ENCODE peak calls at places on chromosomes 2 and 18, in eight cellular contexts. One of them, this sample, is unnamed.

GRCh38 chr18:48612917-48613316 is 74.1 kb downstream of the CTIF start:
- DNase-seq in pons: no peak
- DNase-seq in thyroid gland: no peak
- DNase-seq in PC-3: no peak
- DNase-seq in CD4-positive, alpha-beta memory T cell: no peak
- DNase-seq in C1 segment of cervical spinal cord: no peak
- DNase-seq in NCI-H1694: no peak
- DNase-seq in AG09319: no peak
- DNase-seq in this sample: no peak

GRCh38 chr18:29373000-29373399 is 1196.1 kb upstream of the CDH2 start:
- DNase-seq in C1 segment of cervical spinal cord: no peak
- DNase-seq in NCI-H1694: no peak
- DNase-seq in PC-3: no peak
- DNase-seq in thyroid gland: no peak
- DNase-seq in pons: no peak
- DNase-seq in AG09319: no peak
- DNase-seq in CD4-positive, alpha-beta memory T cell: no peak
- DNase-seq in this sample: no peak

GRCh38 chr18:63089041-63089440 is 230.5 kb downstream of the BCL2 start:
- DNase-seq in C1 segment of cervical spinal cord: no peak
- DNase-seq in pons: no peak
- DNase-seq in AG09319: no peak
- DNase-seq in PC-3: no peak
- DNase-seq in CD4-positive, alpha-beta memory T cell: no peak
- DNase-seq in NCI-H1694: no peak
- DNase-seq in thyroid gland: no peak
- DNase-seq in this sample: no peak

GRCh38 chr18:5463836-5464235 is 80.0 kb downstream of the EPB41L3 start:
- DNase-seq in C1 segment of cervical spinal cord: no peak
- DNase-seq in AG09319: no peak
- DNase-seq in pons: no peak
- DNase-seq in CD4-positive, alpha-beta memory T cell: no peak
- DNase-seq in thyroid gland: no peak
- DNase-seq in PC-3: no peak
- DNase-seq in NCI-H1694: no peak
- DNase-seq in this sample: no peak

GRCh38 chr2:235504459-235505200 is 10.8 kb downstream of the AGAP1 start:
- DNase-seq in PC-3: no peak
- DNase-seq in CD4-positive, alpha-beta memory T cell: no peak
- DNase-seq in pons: peak
- DNase-seq in C1 segment of cervical spinal cord: no peak
- DNase-seq in AG09319: no peak
- DNase-seq in thyroid gland: no peak
- DNase-seq in NCI-H1694: no peak
- DNase-seq in this sample: no peak

GRCh38 chr18:48057018-48057417 is 126.6 kb upstream of the SMAD2 start:
- DNase-seq in thyroid gland: no peak
- DNase-seq in CD4-positive, alpha-beta memory T cell: no peak
- DNase-seq in C1 segment of cervical spinal cord: no peak
- DNase-seq in AG09319: no peak
- DNase-seq in NCI-H1694: no peak
- DNase-seq in PC-3: no peak
- DNase-seq in pons: no peak
- DNase-seq in this sample: no peak

GRCh38 chr18:66558773-66559172 is 45.1 kb downstream of the CDH19 start:
- DNase-seq in pons: peak
- DNase-seq in CD4-positive, alpha-beta memory T cell: no peak
- DNase-seq in AG09319: no peak
- DNase-seq in thyroid gland: no peak
- DNase-seq in PC-3: peak
- DNase-seq in NCI-H1694: no peak
- DNase-seq in C1 segment of cervical spinal cord: no peak
- DNase-seq in this sample: no peak

GRCh38 chr2:135997380-135997779 is 12.0 kb upstream of the DARS1 start:
- DNase-seq in NCI-H1694: no peak
- DNase-seq in CD4-positive, alpha-beta memory T cell: no peak
- DNase-seq in C1 segment of cervical spinal cord: no peak
- DNase-seq in AG09319: no peak
- DNase-seq in pons: peak
- DNase-seq in thyroid gland: peak
- DNase-seq in PC-3: no peak
- DNase-seq in this sample: no peak

GRCh38 chr2:12043131-12043530 is 296.7 kb downstream of the LPIN1 start:
- DNase-seq in PC-3: no peak
- DNase-seq in C1 segment of cervical spinal cord: no peak
- DNase-seq in thyroid gland: no peak
- DNase-seq in pons: no peak
- DNase-seq in AG09319: no peak
- DNase-seq in NCI-H1694: no peak
- DNase-seq in CD4-positive, alpha-beta memory T cell: no peak
- DNase-seq in this sample: no peak

GRCh38 chr2:118221952-118222594 is 133.8 kb downstream of the INSIG2 start:
- DNase-seq in AG09319: peak
- DNase-seq in PC-3: peak
- DNase-seq in CD4-positive, alpha-beta memory T cell: peak
- DNase-seq in C1 segment of cervical spinal cord: no peak
- DNase-seq in pons: peak
- DNase-seq in NCI-H1694: peak
- DNase-seq in thyroid gland: peak
- DNase-seq in this sample: no peak

GRCh38 chr2:102520801-102521200 is 47.8 kb downstream of the SLC9A4 start:
- DNase-seq in PC-3: no peak
- DNase-seq in NCI-H1694: no peak
- DNase-seq in thyroid gland: no peak
- DNase-seq in AG09319: no peak
- DNase-seq in pons: no peak
- DNase-seq in CD4-positive, alpha-beta memory T cell: no peak
- DNase-seq in C1 segment of cervical spinal cord: no peak
- DNase-seq in this sample: no peak

GRCh38 chr2:150663143-150663542 is 175.7 kb upstream of the RND3 start:
- DNase-seq in pons: no peak
- DNase-seq in C1 segment of cervical spinal cord: no peak
- DNase-seq in AG09319: peak
- DNase-seq in CD4-positive, alpha-beta memory T cell: no peak
- DNase-seq in NCI-H1694: no peak
- DNase-seq in thyroid gland: no peak
- DNase-seq in PC-3: peak
- DNase-seq in this sample: no peak

GRCh38 chr2:198322275-198322674 is 517.9 kb downstream of the PLCL1 start:
- DNase-seq in PC-3: no peak
- DNase-seq in AG09319: no peak
- DNase-seq in CD4-positive, alpha-beta memory T cell: no peak
- DNase-seq in pons: no peak
- DNase-seq in thyroid gland: no peak
- DNase-seq in NCI-H1694: no peak
- DNase-seq in C1 segment of cervical spinal cord: no peak
- DNase-seq in this sample: no peak

GRCh38 chr2:133418021-133418420 is 150.2 kb downstream of the NCKAP5 start:
- DNase-seq in PC-3: no peak
- DNase-seq in AG09319: no peak
- DNase-seq in pons: no peak
- DNase-seq in CD4-positive, alpha-beta memory T cell: no peak
- DNase-seq in thyroid gland: no peak
- DNase-seq in NCI-H1694: no peak
- DNase-seq in C1 segment of cervical spinal cord: no peak
- DNase-seq in this sample: no peak

GRCh38 chr2:160278889-160279196 is 78.8 kb upstream of the ITGB6 start:
- DNase-seq in pons: peak
- DNase-seq in PC-3: peak
- DNase-seq in NCI-H1694: no peak
- DNase-seq in AG09319: no peak
- DNase-seq in thyroid gland: no peak
- DNase-seq in C1 segment of cervical spinal cord: no peak
- DNase-seq in CD4-positive, alpha-beta memory T cell: no peak
- DNase-seq in this sample: no peak

GRCh38 chr2:54610700-54611099 is 112.8 kb upstream of the EML6 start:
- DNase-seq in CD4-positive, alpha-beta memory T cell: no peak
- DNase-seq in pons: no peak
- DNase-seq in C1 segment of cervical spinal cord: no peak
- DNase-seq in AG09319: no peak
- DNase-seq in NCI-H1694: no peak
- DNase-seq in PC-3: no peak
- DNase-seq in thyroid gland: no peak
- DNase-seq in this sample: no peak

GRCh38 chr2:172972005-172972619 is 103.5 kb upstream of the MAP3K20 start:
- DNase-seq in AG09319: no peak
- DNase-seq in CD4-positive, alpha-beta memory T cell: peak
- DNase-seq in PC-3: peak
- DNase-seq in C1 segment of cervical spinal cord: no peak
- DNase-seq in NCI-H1694: peak
- DNase-seq in thyroid gland: peak
- DNase-seq in pons: peak
- DNase-seq in this sample: no peak